ENCODE peak calls at places on chromosome 7, in four cellular contexts. H is epithelial cell of esophagus, M is heart left ventricle, L is fibroblast of the aortic adventitia. P is an unnamed sample.

GRCh38 chr7:51705701-51706100 is 389.1 kb upstream of the COBL start:
- DNase-seq in H (no peak), M (no peak), L (no peak), P (no peak)

GRCh38 chr7:37683263-37684120 is at the start of gene GPR141:
- DNase-seq in H (peak), M (no peak), L (no peak), P (no peak)

GRCh38 chr7:94903971-94904370 is 3.4 kb upstream of the PPP1R9A start:
- DNase-seq in H (no peak), M (no peak), L (no peak), P (no peak)

GRCh38 chr7:137025469-137026175 is 157.2 kb downstream of the CHRM2 start:
- DNase-seq in H (no peak), M (no peak), L (peak), P (peak)

GRCh38 chr7:73987298-73987697 is 40.7 kb upstream of the ELN start:
- DNase-seq in H (no peak), M (peak), L (no peak), P (no peak)

GRCh38 chr7:39054731-39055130 is 77.0 kb downstream of the POU6F2 start:
- DNase-seq in H (peak), M (no peak), L (no peak), P (no peak)

GRCh38 chr7:99024066-99024465 is 119.8 kb downstream of the SMURF1 start:
- DNase-seq in H (no peak), M (no peak), L (no peak), P (peak)

GRCh38 chr7:102849079-102849478 is 63.7 kb upstream of the LRRC17 start:
- DNase-seq in H (no peak), M (no peak), L (peak), P (peak)

GRCh38 chr7:42883950-42884349 is 27.9 kb downstream of the C7orf25 start:
- DNase-seq in H (peak), M (no peak), L (no peak), P (peak)

GRCh38 chr7:19772858-19773337 is 519 bp downstream of the TMEM196 start:
- DNase-seq in H (peak), M (no peak), L (peak), P (peak)

GRCh38 chr7:92988941-92989540 is 128.7 kb downstream of the SAMD9 start:
- DNase-seq in H (peak), M (no peak), L (no peak), P (peak)

GRCh38 chr7:45176886-45177731 is 19.5 kb downstream of the RAMP3 start:
- DNase-seq in H (no peak), M (no peak), L (no peak), P (no peak)

GRCh38 chr7:45710271-45711160 is 136.3 kb downstream of the ADCY1 start:
- DNase-seq in H (no peak), M (peak), L (no peak), P (no peak)

GRCh38 chr7:27172823-27173411 is 1.2 kb downstream of the HOXA10 start:
- DNase-seq in H (no peak), M (peak), L (no peak), P (peak)

GRCh38 chr7:125173571-125173970 is 243.9 kb upstream of the POT1 start:
- DNase-seq in H (peak), M (no peak), L (no peak), P (no peak)

GRCh38 chr7:2576742-2577491 is 18.1 kb downstream of the IQCE start:
- DNase-seq in H (no peak), M (no peak), L (no peak), P (no peak)

GRCh38 chr7:128941323-128941890 is 3.7 kb downstream of the IRF5 start:
- DNase-seq in H (no peak), M (no peak), L (no peak), P (no peak)

GRCh38 chr7:131835141-131835540 is 278.7 kb upstream of the PODXL start:
- DNase-seq in H (no peak), M (no peak), L (no peak), P (no peak)

GRCh38 chr7:111853231-111853990 is 291.1 kb upstream of the IMMP2L start:
- DNase-seq in H (no peak), M (no peak), L (peak), P (peak)

GRCh38 chr7:24715661-24716479 is 41.4 kb downstream of the GSDME start:
- DNase-seq in H (peak), M (no peak), L (no peak), P (peak)

GRCh38 chr7:118080947-118081346 is 103.0 kb upstream of the LSM8 start:
- DNase-seq in H (peak), M (no peak), L (peak), P (peak)

GRCh38 chr7:81430150-81430549 is 339.7 kb downstream of the HGF start:
- DNase-seq in H (peak), M (no peak), L (peak), P (peak)

GRCh38 chr7:28509256-28510021 is 97.1 kb downstream of the CREB5 start:
- DNase-seq in H (no peak), M (no peak), L (peak), P (peak)

GRCh38 chr7:9264395-9264794 is 831.0 kb downstream of the NXPH1 start:
- DNase-seq in H (no peak), M (no peak), L (no peak), P (no peak)
- TF ChIP-seq CTCF in H (no peak), M (no peak), L (no peak), P (no peak)

DNA sequence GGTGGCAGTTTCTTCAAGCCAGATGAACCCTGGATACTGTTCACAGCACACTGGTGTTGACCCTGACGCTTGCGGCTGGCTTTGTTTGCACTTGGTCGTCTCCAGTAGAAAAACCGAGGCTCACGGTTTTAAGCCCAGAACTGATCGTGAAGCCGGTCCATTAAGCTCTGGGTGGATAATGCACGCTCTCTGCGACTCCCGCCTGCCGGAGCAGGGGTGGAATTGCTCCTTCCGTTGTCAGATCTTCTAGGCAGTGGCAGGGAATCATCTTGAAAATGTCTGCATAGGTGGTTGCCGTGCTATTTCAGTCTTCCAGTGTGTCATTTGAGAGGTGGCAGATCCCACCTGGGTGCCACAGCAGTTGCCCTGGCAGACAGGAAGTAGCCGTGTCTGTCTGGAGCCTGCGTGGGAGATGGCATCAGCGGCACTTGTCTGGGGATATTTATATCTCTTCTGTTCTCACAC is 35.9 kb upstream of the AP5Z1 start:
- DNase-seq in H (peak), M (no peak), L (peak), P (peak)
- H3K4me3 ChIP-seq in H (no peak), M (peak), L (peak), P (no peak)

GRCh38 chr7:7967909-7968543 is 570 bp upstream of the GLCCI1 start:
- DNase-seq in H (no peak), M (no peak), L (no peak), P (no peak)

GRCh38 chr7:7970620-7971307 is 2.2 kb downstream of the GLCCI1 start:
- DNase-seq in H (no peak), M (no peak), L (peak), P (no peak)

GRCh38 chr7:7968544-7969305 is at the start of gene GLCCI1:
- DNase-seq in H (peak), M (peak), L (peak), P (peak)

GRCh38 chr7:7970113-7970619 is 1.6 kb downstream of the GLCCI1 start:
- DNase-seq in H (no peak), M (no peak), L (no peak), P (no peak)

GRCh38 chr7:7969306-7970112 is 913 bp downstream of the GLCCI1 start:
- DNase-seq in H (peak), M (peak), L (peak), P (no peak)
- TF ChIP-seq CTCF in H (no peak), M (no peak), L (peak), P (no peak)

GRCh38 chr7:47314728-47315601 is 266.9 kb downstream of the TNS3 start:
- DNase-seq in H (no peak), M (peak), L (no peak), P (peak)
- H3K4me3 ChIP-seq in H (no peak), M (no peak), L (no peak), P (no peak)

DNA sequence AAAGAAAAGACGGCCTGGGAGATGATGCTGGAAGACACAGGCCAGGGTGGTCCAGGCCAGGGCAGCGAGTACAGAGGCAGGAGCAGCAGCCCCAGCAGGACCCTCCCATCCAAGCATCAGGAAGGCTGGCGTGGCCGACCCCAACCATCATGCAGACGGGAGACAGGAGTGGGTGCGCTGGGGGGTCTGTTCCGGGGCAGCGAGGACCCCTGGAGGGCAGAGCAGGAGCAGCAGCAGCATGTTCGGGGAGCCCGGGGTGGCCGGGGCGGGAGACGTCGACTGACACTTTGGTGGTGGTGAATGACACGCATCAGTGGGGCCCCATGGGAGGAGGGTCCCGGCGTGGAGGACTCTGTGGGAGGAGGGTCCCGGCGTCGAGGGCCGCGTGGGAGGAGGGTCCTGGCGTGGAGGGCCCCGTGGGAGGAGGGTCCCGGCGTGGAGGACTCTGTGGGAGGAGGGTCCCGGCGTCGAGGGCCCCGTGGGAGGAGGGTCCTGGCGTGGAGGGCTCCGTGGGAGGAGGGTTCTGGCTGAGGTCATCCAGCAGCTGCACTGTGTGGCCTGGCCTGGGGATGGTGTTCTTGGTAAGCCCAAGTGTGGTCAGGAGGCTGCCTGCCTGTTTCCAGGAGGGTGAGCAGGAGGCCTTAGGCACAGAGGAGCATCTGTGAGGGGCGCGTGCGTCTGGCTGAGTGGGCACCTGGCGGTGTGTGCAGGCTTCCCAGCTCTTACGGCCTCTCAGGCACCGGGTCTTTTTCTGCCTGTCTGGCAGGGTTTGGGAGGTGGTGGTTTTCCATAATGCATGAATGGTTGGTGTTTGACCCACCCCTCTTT is 38.9 kb downstream of the FAM20C start:
- DNase-seq in H (no peak), M (no peak), L (no peak), P (peak)
- TF ChIP-seq CTCF in H (peak), M (no peak), L (peak), P (peak)